ENCODE peak calls at places on chromosome 5, in eight cellular contexts. One of them, this sample, is unnamed.

GRCh38 chr5:81854915-81855314 is 104.0 kb upstream of the SSBP2 start:
- DNase-seq in A172: no peak
- DNase-seq in uterus: no peak
- DNase-seq in esophagus muscularis mucosa: no peak
- DNase-seq in iPS-NIHi11: no peak
- DNase-seq in skeletal muscle cell: no peak
- DNase-seq in T-cell: no peak
- DNase-seq in activated CD4-positive, alpha-beta memory T cell treated with anti-CD3 and anti-CD28 coated beads, Interleukin-2, amount 10 ng/mL, durations not matched to agents 7 days and 5 days: no peak
- DNase-seq in this sample: peak

GRCh38 chr5:162939962-162940361 is 497.4 kb upstream of the CCNG1 start:
- DNase-seq in A172: no peak
- DNase-seq in uterus: no peak
- DNase-seq in esophagus muscularis mucosa: no peak
- DNase-seq in iPS-NIHi11: peak
- DNase-seq in skeletal muscle cell: no peak
- DNase-seq in T-cell: no peak
- DNase-seq in activated CD4-positive, alpha-beta memory T cell treated with anti-CD3 and anti-CD28 coated beads, Interleukin-2, amount 10 ng/mL, durations not matched to agents 7 days and 5 days: no peak
- DNase-seq in this sample: no peak

GRCh38 chr5:124880903-124881302 is 134.5 kb upstream of the ZNF608 start:
- DNase-seq in A172: no peak
- DNase-seq in uterus: no peak
- DNase-seq in esophagus muscularis mucosa: no peak
- DNase-seq in iPS-NIHi11: no peak
- DNase-seq in skeletal muscle cell: no peak
- DNase-seq in T-cell: no peak
- DNase-seq in activated CD4-positive, alpha-beta memory T cell treated with anti-CD3 and anti-CD28 coated beads, Interleukin-2, amount 10 ng/mL, durations not matched to agents 7 days and 5 days: no peak
- DNase-seq in this sample: no peak

GRCh38 chr5:140214831-140215230 is 39.8 kb downstream of the CYSTM1 start:
- DNase-seq in A172: peak
- DNase-seq in uterus: no peak
- DNase-seq in esophagus muscularis mucosa: no peak
- DNase-seq in iPS-NIHi11: no peak
- DNase-seq in skeletal muscle cell: peak
- DNase-seq in T-cell: no peak
- DNase-seq in activated CD4-positive, alpha-beta memory T cell treated with anti-CD3 and anti-CD28 coated beads, Interleukin-2, amount 10 ng/mL, durations not matched to agents 7 days and 5 days: no peak
- DNase-seq in this sample: no peak

GRCh38 chr5:93349613-93350012 is 231.4 kb downstream of the NR2F1-AS1 start:
- DNase-seq in A172: peak
- DNase-seq in uterus: no peak
- DNase-seq in esophagus muscularis mucosa: no peak
- DNase-seq in iPS-NIHi11: no peak
- DNase-seq in skeletal muscle cell: peak
- DNase-seq in T-cell: no peak
- DNase-seq in activated CD4-positive, alpha-beta memory T cell treated with anti-CD3 and anti-CD28 coated beads, Interleukin-2, amount 10 ng/mL, durations not matched to agents 7 days and 5 days: no peak
- DNase-seq in this sample: no peak

GRCh38 chr5:180670586-180671359 is 21.4 kb upstream of the FLT4 start:
- DNase-seq in A172: peak
- DNase-seq in uterus: no peak
- DNase-seq in esophagus muscularis mucosa: no peak
- DNase-seq in iPS-NIHi11: peak
- DNase-seq in skeletal muscle cell: no peak
- DNase-seq in T-cell: peak
- DNase-seq in activated CD4-positive, alpha-beta memory T cell treated with anti-CD3 and anti-CD28 coated beads, Interleukin-2, amount 10 ng/mL, durations not matched to agents 7 days and 5 days: peak
- DNase-seq in this sample: peak

GRCh38 chr5:82335807-82336206 is 57.7 kb upstream of the RPS23 start:
- DNase-seq in A172: peak
- DNase-seq in uterus: no peak
- DNase-seq in esophagus muscularis mucosa: no peak
- DNase-seq in iPS-NIHi11: no peak
- DNase-seq in skeletal muscle cell: no peak
- DNase-seq in T-cell: no peak
- DNase-seq in activated CD4-positive, alpha-beta memory T cell treated with anti-CD3 and anti-CD28 coated beads, Interleukin-2, amount 10 ng/mL, durations not matched to agents 7 days and 5 days: no peak
- DNase-seq in this sample: no peak

GRCh38 chr5:129749101-129749500 is 1.2 kb downstream of the MINAR2 start:
- DNase-seq in A172: no peak
- DNase-seq in uterus: no peak
- DNase-seq in esophagus muscularis mucosa: no peak
- DNase-seq in iPS-NIHi11: no peak
- DNase-seq in skeletal muscle cell: no peak
- DNase-seq in T-cell: no peak
- DNase-seq in activated CD4-positive, alpha-beta memory T cell treated with anti-CD3 and anti-CD28 coated beads, Interleukin-2, amount 10 ng/mL, durations not matched to agents 7 days and 5 days: no peak
- DNase-seq in this sample: no peak

GRCh38 chr5:146745937-146746577 is 132.5 kb downstream of the PPP2R2B start:
- DNase-seq in A172: no peak
- DNase-seq in uterus: no peak
- DNase-seq in esophagus muscularis mucosa: no peak
- DNase-seq in iPS-NIHi11: no peak
- DNase-seq in skeletal muscle cell: no peak
- DNase-seq in T-cell: no peak
- DNase-seq in activated CD4-positive, alpha-beta memory T cell treated with anti-CD3 and anti-CD28 coated beads, Interleukin-2, amount 10 ng/mL, durations not matched to agents 7 days and 5 days: no peak
- DNase-seq in this sample: peak

GRCh38 chr5:20555034-20555433 is 567.0 kb upstream of the CDH18 start:
- DNase-seq in A172: peak
- DNase-seq in uterus: no peak
- DNase-seq in esophagus muscularis mucosa: no peak
- DNase-seq in iPS-NIHi11: no peak
- DNase-seq in skeletal muscle cell: no peak
- DNase-seq in T-cell: no peak
- DNase-seq in activated CD4-positive, alpha-beta memory T cell treated with anti-CD3 and anti-CD28 coated beads, Interleukin-2, amount 10 ng/mL, durations not matched to agents 7 days and 5 days: no peak
- DNase-seq in this sample: no peak

GRCh38 chr5:178058321-178059012 is 54.9 kb upstream of the N4BP3 start:
- DNase-seq in A172: no peak
- DNase-seq in uterus: no peak
- DNase-seq in esophagus muscularis mucosa: no peak
- DNase-seq in iPS-NIHi11: no peak
- DNase-seq in skeletal muscle cell: no peak
- DNase-seq in T-cell: no peak
- DNase-seq in activated CD4-positive, alpha-beta memory T cell treated with anti-CD3 and anti-CD28 coated beads, Interleukin-2, amount 10 ng/mL, durations not matched to agents 7 days and 5 days: no peak
- DNase-seq in this sample: peak